ENCODE peak calls at places on chromosomes 16 and 17, in six cellular contexts. U is cardiac muscle cell, M is AG09309, D is heart left ventricle, R is lower leg skin, S is activated B cell treated with CpG ODN at 0.5 μM for 24 hours. G is an unnamed sample.

GRCh38 chr17:81328489-81328888 is 33.4 kb upstream of the SLC38A10 start:
- DNase-seq in U (no peak), S (no peak), M (no peak), D (no peak), R (no peak), G (no peak)

GRCh38 chr17:64497565-64498035 is 746 bp upstream of the POLG2 start:
- DNase-seq in U (no peak), R (no peak), D (no peak), S (no peak), M (no peak), G (no peak)

GRCh38 chr17:82366749-82367148 is 4.8 kb upstream of the UTS2R start:
- DNase-seq in R (no peak), D (no peak), M (no peak), S (no peak), U (no peak), G (no peak)

GRCh38 chr16:9469512-9469911 is 378.1 kb downstream of the HAPSTR1 start:
- DNase-seq in U (no peak), M (no peak), R (no peak), D (no peak), S (no peak), G (no peak)

GRCh38 chr17:32833076-32833475 is 43.8 kb downstream of the MYO1D start:
- DNase-seq in M (no peak), U (peak), R (no peak), S (no peak), D (no peak), G (no peak)

GRCh38 chr17:3647769-3648540 is 11.4 kb downstream of the CTNS start:
- DNase-seq in D (peak), U (peak), R (no peak), M (no peak), S (no peak), G (no peak)

GRCh38 chr17:10772425-10773380 is 31.2 kb downstream of the TMEM238L start:
- DNase-seq in R (peak), U (peak), D (no peak), M (no peak), S (no peak), G (no peak)

GRCh38 chr17:69406906-69407305 is 7.6 kb upstream of the MAP2K6 start:
- DNase-seq in D (no peak), M (no peak), R (no peak), S (no peak), U (no peak), G (no peak)

GRCh38 chr16:72530434-72530833 is 358.5 kb upstream of the PMFBP1 start:
- DNase-seq in D (no peak), U (no peak), S (no peak), M (peak), R (no peak), G (no peak)

GRCh38 chr16:85819711-85820110 is 20.2 kb downstream of the COX4I1 start:
- DNase-seq in U (no peak), S (no peak), M (no peak), D (no peak), R (no peak), G (no peak)

GRCh38 chr16:72400257-72401078 is 228.5 kb upstream of the PMFBP1 start:
- DNase-seq in U (peak), S (no peak), M (peak), R (no peak), D (no peak), G (no peak)

GRCh38 chr16:73064227-73064995 is 16.5 kb upstream of the ZFHX3 start:
- DNase-seq in M (peak), U (no peak), D (peak), R (no peak), S (no peak), G (no peak)

GRCh38 chr17:77507116-77507885 is 366.5 kb downstream of the SEC14L1 start:
- DNase-seq in U (peak), S (no peak), R (no peak), D (peak), M (no peak), G (no peak)

GRCh38 chr17:34203018-34203646 is 52.0 kb upstream of the CCL2 start:
- DNase-seq in U (no peak), M (no peak), R (no peak), S (no peak), D (no peak), G (no peak)

GRCh38 chr16:85888405-85889331 is 10.3 kb upstream of the IRF8 start:
- DNase-seq in D (no peak), M (no peak), S (no peak), U (no peak), R (peak), G (no peak)

GRCh38 chr17:31511176-31511540 is 119.7 kb downstream of the RAB11FIP4 start:
- DNase-seq in U (no peak), S (no peak), M (no peak), R (no peak), D (no peak), G (no peak)

GRCh38 chr17:8124350-8125195 is 667 bp upstream of the HES7 start:
- DNase-seq in M (no peak), D (no peak), S (no peak), U (peak), R (no peak), G (no peak)

GRCh38 chr17:29045734-29046133 is 2.8 kb downstream of the PIPOX start:
- DNase-seq in R (no peak), U (no peak), M (no peak), D (no peak), S (no peak), G (no peak)

GRCh38 chr16:69501956-69502457 is 63.8 kb upstream of the NFAT5 start:
- DNase-seq in D (no peak), U (peak), S (no peak), M (no peak), R (no peak), G (no peak)

GRCh38 chr17:34242976-34243731 is 11.9 kb upstream of the CCL2 start:
- DNase-seq in S (no peak), U (no peak), R (no peak), D (no peak), M (no peak), G (no peak)

GRCh38 chr17:42814633-42815399 is 9.3 kb downstream of the BECN1 start:
- DNase-seq in M (peak), R (no peak), D (no peak), S (no peak), U (no peak), G (no peak)

GRCh38 chr17:81008140-81008539 is 16.5 kb downstream of the CHMP6 start:
- DNase-seq in U (no peak), M (no peak), S (no peak), D (peak), R (no peak), G (no peak)

GRCh38 chr17:39726617-39727016 is 3.7 kb downstream of the MIEN1 start:
- DNase-seq in R (no peak), M (no peak), D (no peak), S (no peak), U (no peak), G (no peak)

GRCh38 chr17:60372790-60373483 is 19.0 kb downstream of the USP32 start:
- DNase-seq in R (no peak), M (no peak), D (no peak), S (no peak), U (no peak), G (no peak)

GRCh38 chr16:85720319-85720637 is 30.6 kb downstream of the C16orf74 start:
- DNase-seq in S (no peak), D (no peak), M (no peak), U (no peak), R (no peak), G (no peak)

GRCh38 chr16:13936596-13937081 is 16.7 kb downstream of the ERCC4 start:
- DNase-seq in M (no peak), U (no peak), S (no peak), D (no peak), R (no peak), G (no peak)

GRCh38 chr17:66337866-66338472 is 35.6 kb downstream of the PRKCA start:
- DNase-seq in D (no peak), R (no peak), S (no peak), M (peak), U (no peak), G (no peak)

GRCh38 chr16:83137326-83137770 is 510.6 kb downstream of the CDH13 start:
- DNase-seq in S (no peak), M (peak), U (no peak), R (no peak), D (no peak), G (no peak)

GRCh38 chr17:22512997-22513538 is 820.7 kb downstream of the KCNJ18 start:
- DNase-seq in M (no peak), R (peak), U (no peak), S (no peak), D (no peak), G (peak)

GRCh38 chr16:1657841-1658240 is 20.2 kb upstream of the JPT2 start:
- DNase-seq in U (no peak), M (no peak), R (no peak), D (no peak), S (no peak), G (no peak)

GRCh38 chr16:13633381-13633861 is 286.5 kb upstream of the ERCC4 start:
- DNase-seq in S (no peak), U (peak), R (no peak), M (no peak), D (no peak), G (no peak)

GRCh38 chr16:82755570-82756282 is 129.0 kb downstream of the CDH13 start:
- DNase-seq in M (no peak), D (no peak), R (no peak), S (no peak), U (peak), G (no peak)

GRCh38 chr16:2767140-2767731 is 9.8 kb downstream of the ELOB start:
- DNase-seq in R (no peak), D (no peak), U (no peak), S (no peak), M (no peak), G (no peak)

GRCh38 chr17:67517335-67517734 is 140.3 kb downstream of the PITPNC1 start:
- DNase-seq in D (no peak), S (no peak), U (no peak), R (no peak), M (no peak), G (no peak)

GRCh38 chr17:48642843-48643696 is 16.9 kb upstream of the HOXB9 start:
- DNase-seq in M (no peak), S (no peak), R (no peak), U (no peak), D (no peak), G (no peak)

GRCh38 chr17:48641541-48642058 is 15.4 kb upstream of the HOXB9 start:
- DNase-seq in D (no peak), S (no peak), M (no peak), U (no peak), R (no peak), G (no peak)

GRCh38 chr17:48640858-48641180 is 14.7 kb upstream of the HOXB9 start:
- DNase-seq in D (no peak), R (no peak), M (no peak), U (no peak), S (no peak), G (no peak)

GRCh38 chr17:48643697-48644012 is 17.5 kb upstream of the HOXB9 start:
- DNase-seq in R (no peak), S (no peak), M (no peak), D (no peak), U (no peak), G (no peak)

GRCh38 chr17:48642059-48642842 is 16.1 kb upstream of the HOXB9 start:
- DNase-seq in U (no peak), S (no peak), M (no peak), R (no peak), D (no peak), G (no peak)
- TF ChIP-seq CTCF in U (no peak), S (no peak), M (no peak), R (no peak), D (no peak), G (no peak)

GRCh38 chr16:88309905-88310259 is 72.9 kb upstream of the ZNF469 start:
- DNase-seq in U (no peak), M (no peak), R (no peak), S (no peak), D (no peak), G (no peak)
- TF ChIP-seq CTCF in U (peak), M (no peak), R (no peak), S (no peak), D (no peak), G (no peak)

GRCh38 chr16:4433228-4433627 is 7.6 kb downstream of the DNAJA3 start:
- DNase-seq in U (no peak), S (no peak), R (no peak), M (no peak), D (no peak), G (no peak)
- TF ChIP-seq CTCF in U (no peak), S (no peak), R (no peak), M (no peak), D (no peak), G (no peak)

DNA sequence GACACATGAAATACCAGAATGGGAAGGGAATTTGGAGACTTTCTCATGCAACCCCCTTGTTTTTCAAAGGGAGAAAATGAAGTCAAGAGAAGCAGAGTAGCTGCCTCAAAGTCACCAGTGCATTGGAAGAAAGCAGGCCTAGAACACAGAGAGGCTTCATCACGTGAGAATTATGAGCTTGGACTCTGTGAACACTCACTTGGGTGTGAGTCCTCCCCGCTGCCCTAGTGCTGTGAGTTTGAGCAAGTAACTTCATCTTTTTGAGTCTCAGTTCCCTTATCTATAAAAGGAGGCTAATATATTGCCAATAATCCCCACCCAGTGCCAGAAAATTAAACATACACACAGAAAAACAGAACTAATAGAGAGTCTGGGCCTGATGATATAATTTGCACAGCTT is 315.8 kb downstream of the XYLT1 start:
- DNase-seq in M (no peak), S (no peak), R (no peak), D (peak), U (no peak), G (no peak)
- TF ChIP-seq CTCF in M (no peak), S (no peak), R (no peak), D (no peak), U (no peak), G (no peak)

GRCh38 chr16:84616515-84616914 is 1.4 kb downstream of the COTL1 start:
- DNase-seq in S (no peak), D (no peak), R (no peak), U (no peak), M (no peak), G (no peak)
- TF ChIP-seq CTCF in S (no peak), D (no peak), R (no peak), U (no peak), M (no peak), G (no peak)

GRCh38 chr16:49688298-49688697 is 167.6 kb downstream of the ZNF423 start:
- DNase-seq in R (no peak), S (no peak), D (no peak), M (no peak), U (no peak), G (no peak)
- TF ChIP-seq CTCF in R (no peak), S (no peak), D (no peak), M (no peak), U (no peak), G (no peak)